ENCODE peak calls at places on chromosomes 12 and 14, in eight cellular contexts. B, L, G, I, F, C, U and D are unnamed samples.
A peak's percentile ranks its signal among the peaks of the same experiment; 100 is the strongest.

GRCh38 chr12:122161682-122162081 is 12.3 kb downstream of the IL31 start:
- DNase-seq in U (no peak), F (no peak), I (no peak), L (no peak), G (no peak), B (no peak), C (no peak), D (no peak)

GRCh38 chr12:109111775-109112491 is 4.5 kb upstream of the ACACB start:
- DNase-seq in F (peak; percentile 76), U (peak; percentile 80), L (peak; percentile 91), I (peak; percentile 66), C (no peak), B (no peak), G (peak; percentile 62), D (peak; percentile 51)

GRCh38 chr14:72488551-72488950 is 405.4 kb downstream of the DPF3 start:
- DNase-seq in I (no peak), C (no peak), F (no peak), B (no peak), G (no peak), L (no peak), U (no peak), D (no peak)

GRCh38 chr14:102015045-102015685 is 50.8 kb downstream of the DYNC1H1 start:
- DNase-seq in L (no peak), G (no peak), F (no peak), U (no peak), C (no peak), B (no peak), I (no peak), D (no peak)

GRCh38 chr14:95497561-95498011 is 18.9 kb downstream of the SYNE3 start:
- DNase-seq in G (no peak), U (no peak), B (no peak), L (no peak), C (no peak), F (no peak), I (peak; percentile 61), D (no peak)

GRCh38 chr12:86389949-86390348 is 133.8 kb upstream of the MGAT4C start:
- DNase-seq in C (no peak), B (no peak), L (no peak), I (no peak), F (no peak), U (no peak), G (no peak), D (no peak)

GRCh38 chr12:112906712-112907414 is at the start of gene OAS1:
- DNase-seq in F (peak; percentile 35), G (no peak), U (no peak), B (peak; percentile 43), L (no peak), I (peak; percentile 59), C (peak; percentile 89), D (peak; percentile 59)

GRCh38 chr14:64513271-64513670 is 8.7 kb downstream of the ZBTB1 start:
- DNase-seq in I (no peak), B (no peak), U (no peak), G (no peak), L (no peak), F (no peak), C (no peak), D (no peak)

GRCh38 chr14:32078030-32078793 is 1.1 kb downstream of the ARHGAP5 start:
- DNase-seq in G (no peak), L (peak; percentile 69), I (peak; percentile 46), F (peak; percentile 46), B (no peak), C (no peak), U (no peak), D (peak; percentile 32)

GRCh38 chr12:105223358-105223840 is 12.6 kb downstream of the APPL2 start:
- DNase-seq in U (no peak), F (no peak), G (no peak), C (no peak), B (no peak), L (no peak), I (no peak), D (no peak)

GRCh38 chr14:99034711-99035171 is 237.3 kb downstream of the BCL11B start:
- DNase-seq in C (no peak), B (no peak), G (no peak), I (no peak), U (no peak), F (no peak), L (no peak), D (no peak)

GRCh38 chr12:57479376-57480115 is at the start of gene ARHGAP9:
- DNase-seq in G (no peak), U (no peak), B (no peak), I (no peak), L (no peak), C (peak; percentile 51), F (no peak), D (no peak)

GRCh38 chr12:26028953-26029740 is 70.7 kb downstream of the RASSF8 start:
- DNase-seq in I (peak; percentile 52), U (no peak), C (no peak), G (no peak), F (no peak), L (no peak), B (peak; percentile 10), D (peak; percentile 42)

GRCh38 chr12:26524862-26525465 is 308.0 kb downstream of the ITPR2 start:
- DNase-seq in B (no peak), F (no peak), L (no peak), G (no peak), I (no peak), C (no peak), U (no peak), D (no peak)

GRCh38 chr12:37547611-37548010 is 769.0 kb upstream of the ALG10B start:
- DNase-seq in F (no peak), B (no peak), G (no peak), U (no peak), L (no peak), I (peak; percentile 52), C (no peak), D (no peak)

GRCh38 chr12:69161835-69162234 is 77.5 kb upstream of the CPSF6 start:
- DNase-seq in F (no peak), G (no peak), C (peak; percentile 83), U (no peak), L (no peak), I (peak; percentile 58), B (no peak), D (no peak)

GRCh38 chr12:916712-917445 is 32.6 kb downstream of the RAD52 start:
- DNase-seq in G (no peak), C (no peak), B (no peak), F (no peak), U (no peak), L (no peak), I (no peak), D (no peak)
- TF ChIP-seq POLR2AphosphoS5 in G (no peak), C (no peak), B (no peak), F (peak; percentile 2), U (no peak), L (no peak), I (no peak), D (no peak)

GRCh38 chr12:119876761-119877638 is at the start of gene CIT:
- DNase-seq in L (peak; percentile 89), C (peak; percentile 81), B (peak; percentile 85), U (peak; percentile 91), I (peak; percentile 96), G (peak; percentile 83), F (peak; percentile 92), D (peak; percentile 90)
- TF ChIP-seq POLR2AphosphoS5 in L (no peak), C (no peak), B (no peak), U (no peak), I (peak; percentile 19), G (peak; percentile 6), F (no peak), D (peak; percentile 89)

DNA sequence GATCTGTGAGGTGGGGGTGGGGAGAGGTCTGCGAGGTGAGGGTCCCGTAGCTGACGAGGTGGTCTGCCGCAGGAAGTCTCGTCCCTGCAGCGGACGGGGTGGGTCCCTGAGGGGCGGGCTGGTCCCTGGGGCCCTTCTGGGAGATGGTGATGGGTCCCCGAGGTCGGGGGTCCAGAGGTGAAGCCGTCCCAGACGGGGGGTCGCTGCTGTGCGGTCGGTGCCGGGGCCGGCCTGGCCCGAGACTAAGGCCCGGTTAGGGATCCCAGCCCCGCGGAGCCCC is 387 bp downstream of the PXN start:
- DNase-seq in L (peak; percentile 77), B (no peak), G (no peak), U (no peak), C (no peak), F (no peak), I (no peak), D (no peak)
- TF ChIP-seq POLR2AphosphoS5 in L (no peak), B (no peak), G (no peak), U (no peak), C (no peak), F (no peak), I (no peak), D (no peak)

DNA sequence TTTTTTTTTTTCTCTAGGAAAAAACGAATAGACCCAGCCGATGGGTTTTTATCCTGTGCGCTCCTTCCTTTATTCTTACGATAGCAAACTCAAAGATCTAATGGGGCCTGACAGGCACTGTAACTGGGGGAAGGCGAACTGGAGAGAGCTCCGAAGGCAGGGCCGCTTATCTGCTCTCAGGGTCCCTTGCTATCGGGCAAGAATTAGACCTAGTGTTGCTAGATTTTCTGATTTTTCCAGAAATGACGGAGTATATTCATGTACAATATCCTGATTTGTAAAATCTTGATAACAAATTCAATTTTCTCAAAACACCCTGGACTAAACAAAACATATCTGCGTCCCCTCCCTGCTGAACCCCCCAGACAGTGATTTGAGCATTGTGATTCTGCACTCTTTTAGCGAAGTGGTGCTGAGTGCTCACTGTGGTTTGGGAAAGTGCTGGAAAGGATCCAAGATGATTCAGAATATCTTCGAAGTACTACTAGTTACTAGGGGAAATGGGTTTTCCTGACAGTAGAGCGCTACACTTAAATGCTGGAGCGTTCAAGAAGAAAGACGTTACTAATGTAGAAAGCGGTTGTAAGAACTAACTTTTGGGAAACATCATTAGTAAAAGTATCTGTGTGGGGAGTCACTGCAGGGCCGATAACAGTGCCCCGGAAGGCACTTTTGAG is 685 bp upstream of the STXBP6 start:
- DNase-seq in F (no peak), G (no peak), L (no peak), U (no peak), I (no peak), B (no peak), C (no peak), D (peak; percentile 24)
- TF ChIP-seq POLR2AphosphoS5 in F (no peak), G (no peak), L (no peak), U (no peak), I (no peak), B (no peak), C (no peak), D (no peak)